ENCODE peak calls at places on chromosomes 3 and 15, in four cellular contexts. One of them, this sample, is unnamed.

GRCh38 chr3:112651516-112651915 is 10.6 kb upstream of the CCDC80 start:
- DNase-seq in H1: no peak
- DNase-seq in naive thymus-derived CD8-positive, alpha-beta T cell: no peak
- DNase-seq in putamen: no peak
- DNase-seq in this sample: no peak

GRCh38 chr3:78066287-78066686 is 1026.4 kb downstream of the ROBO2 start:
- DNase-seq in H1: no peak
- DNase-seq in naive thymus-derived CD8-positive, alpha-beta T cell: no peak
- DNase-seq in putamen: no peak
- DNase-seq in this sample: no peak

GRCh38 chr3:42829083-42829627 is 19.9 kb downstream of the ACKR2 start:
- DNase-seq in H1: no peak
- DNase-seq in naive thymus-derived CD8-positive, alpha-beta T cell: no peak
- DNase-seq in putamen: no peak
- DNase-seq in this sample: no peak

GRCh38 chr15:40008061-40008460 is 30.9 kb downstream of the SRP14 start:
- DNase-seq in H1: no peak
- DNase-seq in naive thymus-derived CD8-positive, alpha-beta T cell: no peak
- DNase-seq in putamen: no peak
- DNase-seq in this sample: no peak

GRCh38 chr15:68277605-68278344 is at the start of gene FEM1B:
- DNase-seq in H1: peak; percentile 92
- DNase-seq in naive thymus-derived CD8-positive, alpha-beta T cell: peak; percentile 87
- DNase-seq in putamen: peak; percentile 95
- DNase-seq in this sample: peak; percentile 94

GRCh38 chr3:186255703-186256331 is 106.2 kb downstream of the DGKG start:
- DNase-seq in H1: peak; percentile 88
- DNase-seq in naive thymus-derived CD8-positive, alpha-beta T cell: no peak
- DNase-seq in putamen: peak; percentile 80
- DNase-seq in this sample: no peak

GRCh38 chr3:95905182-95905581 is 909.2 kb upstream of the EPHA6 start:
- DNase-seq in H1: no peak
- DNase-seq in naive thymus-derived CD8-positive, alpha-beta T cell: no peak
- DNase-seq in putamen: no peak
- DNase-seq in this sample: no peak

GRCh38 chr3:170081079-170081741 is 43.4 kb downstream of the GPR160 start:
- DNase-seq in H1: no peak
- DNase-seq in naive thymus-derived CD8-positive, alpha-beta T cell: no peak
- DNase-seq in putamen: no peak
- DNase-seq in this sample: no peak

GRCh38 chr3:42498034-42498433 is 4.4 kb upstream of the VIPR1 start:
- DNase-seq in H1: no peak
- DNase-seq in naive thymus-derived CD8-positive, alpha-beta T cell: peak; percentile 3
- DNase-seq in putamen: no peak
- DNase-seq in this sample: peak; percentile 11

GRCh38 chr3:45100998-45101407 is 45.2 kb downstream of the CDCP1 start:
- DNase-seq in H1: no peak
- DNase-seq in naive thymus-derived CD8-positive, alpha-beta T cell: no peak
- DNase-seq in putamen: no peak
- DNase-seq in this sample: no peak

GRCh38 chr15:86062646-86063193 is 17.0 kb upstream of the AGBL1 start:
- DNase-seq in H1: no peak
- DNase-seq in naive thymus-derived CD8-positive, alpha-beta T cell: no peak
- DNase-seq in putamen: peak; percentile 25
- DNase-seq in this sample: no peak

GRCh38 chr3:115624029-115624645 is 827 bp downstream of the GAP43 start:
- DNase-seq in H1: peak; percentile 57
- DNase-seq in naive thymus-derived CD8-positive, alpha-beta T cell: no peak
- DNase-seq in putamen: no peak
- DNase-seq in this sample: no peak